ENCODE peak calls at places on chromosomes 5 and 9, in seven cellular contexts. N is CD8-positive, alpha-beta T cell; Z is heart right ventricle; A is fibroblast of lung; V is adrenal gland; J is tibial nerve; M is uterus. U is an unnamed sample.

GRCh38 chr9:6367128-6367741 is 39.1 kb downstream of the TPD52L3 start:
- DNase-seq in Z (no peak), J (no peak), A (no peak), M (no peak), V (no peak), N (no peak), U (no peak)

GRCh38 chr9:125826850-125827249 is 79.7 kb downstream of the PBX3 start:
- DNase-seq in N (no peak), J (no peak), A (no peak), Z (no peak), V (no peak), M (no peak), U (no peak)

GRCh38 chr5:40521108-40521785 is 158.5 kb upstream of the PTGER4 start:
- DNase-seq in N (no peak), J (no peak), M (no peak), Z (no peak), V (no peak), A (no peak), U (no peak)

GRCh38 chr5:15286659-15287058 is 213.3 kb upstream of the FBXL7 start:
- DNase-seq in J (no peak), Z (no peak), M (no peak), N (no peak), V (no peak), A (no peak), U (no peak)

GRCh38 chr9:126146254-126147145 is 180.1 kb upstream of the MVB12B start:
- DNase-seq in V (peak; percentile 47), N (no peak), A (no peak), Z (no peak), J (no peak), M (no peak), U (peak; percentile 58)

GRCh38 chr5:139389701-139390638 is at the start of gene MZB1:
- DNase-seq in V (no peak), A (no peak), M (no peak), Z (no peak), J (no peak), N (peak; percentile 50), U (no peak)

GRCh38 chr5:42887094-42887493 is 75.4 kb upstream of the SELENOP start:
- DNase-seq in J (no peak), N (no peak), Z (no peak), M (no peak), A (no peak), V (no peak), U (peak; percentile 64)

GRCh38 chr9:97714435-97714834 is 17.3 kb upstream of the XPA start:
- DNase-seq in Z (no peak), A (peak; percentile 58), J (no peak), N (no peak), M (no peak), V (no peak), U (peak; percentile 84)

GRCh38 chr5:136053336-136054121 is 24.7 kb downstream of the TGFBI start:
- DNase-seq in M (no peak), Z (no peak), V (peak; percentile 63), J (no peak), A (peak; percentile 91), N (no peak), U (peak; percentile 98)

GRCh38 chr9:83219154-83219923 is 156.4 kb upstream of the RASEF start:
- DNase-seq in V (peak; percentile 92), N (no peak), Z (peak; percentile 81), J (peak; percentile 27), A (peak; percentile 69), M (peak; percentile 75), U (peak; percentile 88)
- TF ChIP-seq CTCF in V (peak; percentile 23), N (no peak), Z (peak; percentile 76), J (no peak), A (peak; percentile 77), M (peak; percentile 28), U (peak; percentile 84)

GRCh38 chr9:135461936-135462335 is 17.6 kb upstream of the PPP1R26 start:
- DNase-seq in A (no peak), M (no peak), V (no peak), J (no peak), Z (no peak), N (no peak), U (no peak)

GRCh38 chr9:135468866-135469521 is 10.6 kb upstream of the PPP1R26 start:
- DNase-seq in A (peak; percentile 46), Z (no peak), M (no peak), J (no peak), V (no peak), N (no peak), U (peak; percentile 41)

GRCh38 chr9:135463140-135463539 is 16.4 kb upstream of the PPP1R26 start:
- DNase-seq in M (no peak), V (no peak), J (no peak), A (peak; percentile 36), N (no peak), Z (no peak), U (peak; percentile 86)

DNA sequence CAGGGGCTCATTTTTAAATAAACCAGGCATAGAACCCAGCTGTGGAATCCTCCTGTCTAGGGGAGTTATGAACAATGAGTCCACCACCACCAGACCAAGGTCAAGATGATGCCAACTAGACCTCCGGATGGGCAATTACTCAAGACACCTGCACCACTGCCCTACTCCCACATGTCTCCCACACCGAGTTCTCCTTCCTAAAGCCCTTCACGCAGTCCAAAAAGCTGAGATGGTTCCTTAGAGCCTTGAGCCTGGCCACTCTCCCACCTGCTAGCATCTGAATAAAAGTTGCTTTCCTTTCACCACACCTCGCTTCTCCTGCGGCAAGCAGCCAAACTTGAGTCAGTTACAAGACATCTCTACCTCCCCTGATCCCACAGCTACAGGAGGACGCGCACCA is 15.4 kb upstream of the PPP1R26 start:
- DNase-seq in A (no peak), N (no peak), J (no peak), Z (no peak), V (no peak), M (no peak), U (no peak)
- H3K27ac ChIP-seq in A (no peak overlapping the region), N (no peak overlapping the region), J (no peak overlapping the region), Z (no peak overlapping the region), V (no peak overlapping the region), M (no peak overlapping the region), U (no peak overlapping the region)

GRCh38 chr9:36037580-36038169 is 962 bp downstream of the RECK start:
- DNase-seq in J (no peak), N (no peak), M (no peak), V (no peak), A (peak; percentile 32), Z (no peak), U (peak; percentile 27)
- TF ChIP-seq CTCF in J (no peak), N (no peak), M (no peak), V (no peak), A (no peak), Z (no peak), U (no peak)

GRCh38 chr5:145141534-145141933 is 693.6 kb downstream of the PRELID2 start:
- DNase-seq in M (no peak), N (no peak), A (no peak), Z (no peak), V (no peak), J (no peak), U (no peak)
- H3K27ac ChIP-seq in M (no peak overlapping the region), N (no peak overlapping the region), A (no peak overlapping the region), Z (no peak overlapping the region), V (no peak overlapping the region), J (no peak overlapping the region), U (no peak overlapping the region)

GRCh38 chr5:108079754-108080153 is 302.1 kb downstream of the FBXL17 start:
- DNase-seq in Z (no peak), V (no peak), A (peak; percentile 20), J (no peak), N (no peak), M (no peak), U (no peak)
- TF ChIP-seq CTCF in Z (no peak), V (no peak), A (no peak), J (no peak), N (no peak), M (no peak), U (no peak)

DNA sequence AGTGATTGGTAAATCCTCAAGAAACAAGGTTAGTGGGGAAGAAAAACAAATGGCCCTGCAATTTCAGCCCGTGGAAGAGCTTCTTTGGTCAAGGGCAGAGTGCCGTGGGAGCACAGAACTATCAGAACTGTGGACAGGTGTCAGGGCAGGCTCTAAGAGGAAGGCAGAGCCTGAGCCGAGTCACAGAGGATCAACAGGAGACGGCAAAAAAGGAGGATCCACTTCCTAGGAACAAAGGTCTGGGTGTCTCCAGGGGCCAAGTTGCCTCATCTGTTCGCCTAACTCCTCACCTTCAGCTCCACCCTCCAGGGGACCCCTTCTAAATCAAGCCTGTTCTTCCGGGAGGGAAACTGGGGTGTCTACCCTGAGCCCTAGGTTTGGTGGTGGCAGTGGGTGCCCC is 88.0 kb downstream of the FEM1C start:
- DNase-seq in A (no peak), N (no peak), Z (no peak), J (no peak), M (no peak), V (no peak), U (no peak)
- H3K27ac ChIP-seq in A (no peak overlapping the region), N (no peak overlapping the region), Z (no peak overlapping the region), J (no peak overlapping the region), M (no peak overlapping the region), V (no peak overlapping the region), U (no peak overlapping the region)

DNA sequence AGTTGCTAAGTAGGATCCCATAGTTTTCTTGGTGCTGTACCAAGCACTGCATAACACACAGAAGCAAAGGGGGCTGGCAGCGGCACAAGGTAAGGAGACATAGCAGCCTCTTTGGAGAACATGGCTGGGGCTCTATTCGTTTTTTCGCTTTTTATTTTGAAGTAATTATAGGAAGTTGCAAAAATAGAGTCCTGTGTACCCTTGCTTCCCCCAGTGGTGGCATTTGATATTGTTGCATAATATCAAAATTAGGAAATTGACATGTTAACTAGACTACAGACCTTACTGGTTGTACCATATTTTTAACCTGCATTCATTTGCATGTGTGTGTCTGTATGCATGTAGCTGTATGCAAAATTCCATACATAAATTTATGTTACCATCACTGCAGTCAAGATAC is 6.6 kb upstream of the UBQLN1 start:
- DNase-seq in N (no peak), Z (no peak), A (peak; percentile 18), J (no peak), M (no peak), V (no peak), U (no peak)
- TF ChIP-seq CTCF in N (peak; percentile 54), Z (no peak), A (peak; percentile 35), J (no peak), M (no peak), V (peak; percentile 40), U (peak; percentile 25)

GRCh38 chr5:176296-176823 is 14.9 kb upstream of the LRRC14B start:
- DNase-seq in M (no peak), Z (no peak), A (no peak), J (no peak), N (no peak), V (no peak), U (no peak)
- H3K27ac ChIP-seq in M (no peak overlapping the region), Z (no peak overlapping the region), A (no peak overlapping the region), J (no peak overlapping the region), N (no peak overlapping the region), V (no peak overlapping the region), U (no peak overlapping the region)